ENCODE peak calls at places on chromosomes 2 and 18, in six cellular contexts. S is HepG2, W is WTC11, V is H1, G is K562, U is GM12878. H is an unnamed sample.
A peak's percentile ranks its signal among the peaks of the same experiment; 100 is the strongest.

GRCh38 chr2:233351423-233351822 is 2.9 kb upstream of the DGKD start:
- DNase-seq in S (no peak), W (no peak), V (no peak), G (no peak), U (no peak), H (peak; percentile 18)

GRCh38 chr2:174859563-174860169 is 95.4 kb upstream of the CHRNA1 start:
- DNase-seq in S (no peak), W (no peak), V (no peak), G (no peak), U (no peak), H (no peak)

GRCh38 chr2:30957591-30957990 is 150.3 kb upstream of the CAPN13 start:
- DNase-seq in S (no peak), W (no peak), V (no peak), G (no peak), U (no peak), H (no peak)

GRCh38 chr18:26574958-26575864 is 26.9 kb upstream of the KCTD1 start:
- DNase-seq in S (peak; percentile 52), W (peak; percentile 71), V (peak; percentile 72), G (peak; percentile 33), U (no peak), H (no peak)

GRCh38 chr2:237556773-237557632 is 9.4 kb upstream of the PRLH start:
- DNase-seq in S (no peak), W (no peak), V (no peak), G (no peak), U (peak; percentile 89), H (no peak)

GRCh38 chr2:144596074-144596871 is 76.4 kb upstream of the ZEB2 start:
- DNase-seq in S (peak; percentile 33), W (no peak), V (no peak), G (peak; percentile 70), U (no peak), H (no peak)

GRCh38 chr2:54522624-54523281 is 66.6 kb downstream of the SPTBN1 start:
- DNase-seq in S (peak; percentile 86), W (peak; percentile 75), V (peak; percentile 68), G (peak; percentile 72), U (peak; percentile 47), H (peak; percentile 60)

GRCh38 chr2:18214936-18215335 is 336.5 kb downstream of the KCNS3 start:
- DNase-seq in S (no peak), W (no peak), V (no peak), G (no peak), U (no peak), H (no peak)

GRCh38 chr2:47904903-47905453 is 1.3 kb downstream of the FBXO11 start:
- DNase-seq in S (peak; percentile 19), W (peak; percentile 35), V (peak; percentile 59), G (peak; percentile 22), U (no peak), H (no peak)

GRCh38 chr2:119449526-119449925 is 17.9 kb downstream of the TMEM37 start:
- DNase-seq in S (no peak), W (no peak), V (no peak), G (no peak), U (no peak), H (no peak)

GRCh38 chr18:30987479-30988241 is 54.9 kb downstream of the DSC3 start:
- DNase-seq in S (no peak), W (no peak), V (no peak), G (peak; percentile 41), U (no peak), H (peak; percentile 83)

DNA sequence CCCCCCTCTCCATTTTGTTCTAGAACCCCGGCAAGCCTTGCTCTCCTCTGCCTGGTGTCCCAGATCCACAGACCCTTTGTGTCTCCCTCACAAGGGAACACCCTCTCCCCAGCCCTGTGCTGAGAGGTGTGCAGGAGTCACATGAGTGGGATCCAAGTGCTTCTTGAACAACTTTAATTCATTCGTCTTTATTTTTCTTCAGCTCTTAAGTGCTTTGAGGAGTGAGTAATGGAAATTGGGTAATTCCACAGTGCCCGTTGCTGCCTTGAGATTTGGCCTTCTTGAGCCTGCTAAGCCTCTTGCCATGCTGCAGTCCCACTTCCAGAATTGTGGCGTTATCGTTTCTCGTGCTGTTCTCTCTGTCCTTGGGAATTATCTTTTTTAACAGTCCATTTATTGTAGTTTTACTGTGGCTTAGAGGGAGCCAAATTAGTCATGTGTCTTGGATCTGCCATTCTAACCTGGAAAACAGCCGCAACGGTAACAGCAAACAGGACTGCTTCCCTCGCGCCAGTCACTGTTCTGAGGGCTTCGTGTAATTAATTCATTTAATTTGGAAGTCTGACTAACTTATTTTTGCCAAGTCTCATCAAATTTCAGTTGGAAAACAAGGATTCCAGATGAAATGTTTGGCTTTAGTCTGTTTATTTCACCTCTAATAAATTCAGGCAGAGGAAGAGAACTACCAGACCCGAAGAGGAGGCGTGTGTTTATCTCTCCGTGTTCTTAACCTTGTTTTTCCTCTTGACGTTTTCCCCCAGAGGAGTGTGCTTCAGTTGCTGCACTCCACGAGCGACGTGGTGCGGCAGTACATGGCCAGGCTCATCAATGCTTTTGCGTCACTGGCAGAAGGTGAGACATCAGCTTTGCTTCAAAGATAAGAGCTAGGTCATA is 72.0 kb downstream of the ARMC9 start:
- DNase-seq in S (no peak), W (no peak), V (no peak), G (no peak), U (no peak), H (no peak)
- TF ChIP-seq ATF3 in S (no peak), W (no peak), V (no peak), G (no peak), U (no peak), H (no peak)

GRCh38 chr2:230179907-230180306 is 39.9 kb downstream of the SP110 start:
- DNase-seq in S (no peak), W (no peak), V (no peak), G (no peak), U (no peak), H (no peak)

GRCh38 chr2:230179086-230179485 is 40.7 kb downstream of the SP110 start:
- DNase-seq in S (no peak), W (no peak), V (no peak), G (no peak), U (no peak), H (no peak)

GRCh38 chr2:230181245-230181644 is 38.5 kb downstream of the SP110 start:
- DNase-seq in S (no peak), W (no peak), V (no peak), G (no peak), U (no peak), H (no peak)

GRCh38 chr2:230184727-230185578 is 34.8 kb downstream of the SP110 start:
- DNase-seq in S (no peak), W (no peak), V (no peak), G (no peak), U (no peak), H (no peak)
- TF ChIP-seq ATF3 in S (no peak), W (no peak), V (no peak), G (no peak), U (no peak), H (no peak)

GRCh38 chr2:172248381-172249173 is 145.9 kb upstream of the DLX2 start:
- DNase-seq in S (no peak), W (no peak), V (no peak), G (no peak), U (no peak), H (no peak)

GRCh38 chr2:172244419-172245130 is 141.9 kb upstream of the DLX2 start:
- DNase-seq in S (no peak), W (no peak), V (no peak), G (no peak), U (no peak), H (no peak)

GRCh38 chr2:172249336-172249735 is 146.6 kb upstream of the DLX2 start:
- DNase-seq in S (no peak), W (no peak), V (no peak), G (no peak), U (no peak), H (no peak)

GRCh38 chr2:172247203-172247602 is 144.5 kb upstream of the DLX2 start:
- DNase-seq in S (peak; percentile 29), W (no peak), V (no peak), G (no peak), U (no peak), H (no peak)

DNA sequence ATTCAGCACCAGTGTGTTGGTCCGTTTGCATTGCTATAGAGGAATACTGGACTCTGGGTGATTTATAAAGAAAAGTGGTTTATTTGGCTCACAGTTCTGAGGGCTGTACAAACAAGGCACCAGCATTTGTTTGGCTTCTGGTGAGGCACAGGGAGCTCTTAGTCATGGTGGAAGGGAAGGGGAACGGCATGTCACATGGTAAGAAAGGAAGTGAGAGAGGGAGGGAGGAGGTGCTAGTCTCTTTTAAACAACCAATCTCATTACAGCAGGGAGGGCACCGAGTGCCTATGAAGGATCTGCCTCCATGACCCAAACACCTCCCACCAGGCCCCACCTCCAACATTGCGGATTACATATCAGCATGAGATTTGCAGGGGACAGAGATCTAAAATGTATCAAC is 143.9 kb upstream of the DLX2 start:
- DNase-seq in S (peak; percentile 49), W (no peak), V (no peak), G (no peak), U (no peak), H (peak; percentile 63)
- TF ChIP-seq ATF3 in S (no peak), W (no peak), V (no peak), G (no peak), U (no peak), H (no peak)

DNA sequence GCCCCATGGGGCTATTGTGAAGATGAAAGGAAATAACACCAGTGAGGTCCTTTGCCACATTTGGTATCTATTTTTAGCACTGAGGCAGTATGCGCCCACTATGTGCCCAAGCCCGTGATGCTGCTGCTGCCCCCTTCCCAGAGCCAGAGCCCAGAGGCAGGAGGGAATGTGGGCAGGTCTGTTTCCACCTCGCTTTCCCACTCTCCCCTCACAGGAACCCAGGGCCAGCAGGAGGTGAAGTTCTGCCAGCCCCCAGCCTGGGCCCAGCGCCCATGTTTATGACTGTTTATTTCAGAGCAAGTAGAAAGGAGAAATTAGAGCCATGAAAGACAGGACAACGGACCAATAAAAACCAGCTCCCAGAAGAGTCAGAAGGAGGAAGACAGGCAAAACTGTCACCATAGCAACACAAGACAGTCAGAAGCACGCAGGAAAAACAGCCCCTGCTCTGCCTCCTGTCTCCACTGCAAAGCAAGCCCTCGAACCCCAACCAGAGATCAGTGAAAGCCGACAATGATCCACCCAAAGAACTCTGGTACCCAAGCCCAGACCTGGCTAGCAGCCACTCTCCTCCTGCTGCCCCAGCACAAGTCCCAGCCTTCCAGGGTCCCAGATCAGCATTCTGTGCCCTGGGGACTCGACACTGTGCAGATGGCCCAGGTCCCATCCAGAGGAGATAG is 1.4 kb downstream of the CYRIA start:
- DNase-seq in S (no peak), W (no peak), V (no peak), G (no peak), U (no peak), H (no peak)
- TF ChIP-seq ATF3 in S (no peak), W (no peak), V (no peak), G (no peak), U (no peak), H (no peak)

DNA sequence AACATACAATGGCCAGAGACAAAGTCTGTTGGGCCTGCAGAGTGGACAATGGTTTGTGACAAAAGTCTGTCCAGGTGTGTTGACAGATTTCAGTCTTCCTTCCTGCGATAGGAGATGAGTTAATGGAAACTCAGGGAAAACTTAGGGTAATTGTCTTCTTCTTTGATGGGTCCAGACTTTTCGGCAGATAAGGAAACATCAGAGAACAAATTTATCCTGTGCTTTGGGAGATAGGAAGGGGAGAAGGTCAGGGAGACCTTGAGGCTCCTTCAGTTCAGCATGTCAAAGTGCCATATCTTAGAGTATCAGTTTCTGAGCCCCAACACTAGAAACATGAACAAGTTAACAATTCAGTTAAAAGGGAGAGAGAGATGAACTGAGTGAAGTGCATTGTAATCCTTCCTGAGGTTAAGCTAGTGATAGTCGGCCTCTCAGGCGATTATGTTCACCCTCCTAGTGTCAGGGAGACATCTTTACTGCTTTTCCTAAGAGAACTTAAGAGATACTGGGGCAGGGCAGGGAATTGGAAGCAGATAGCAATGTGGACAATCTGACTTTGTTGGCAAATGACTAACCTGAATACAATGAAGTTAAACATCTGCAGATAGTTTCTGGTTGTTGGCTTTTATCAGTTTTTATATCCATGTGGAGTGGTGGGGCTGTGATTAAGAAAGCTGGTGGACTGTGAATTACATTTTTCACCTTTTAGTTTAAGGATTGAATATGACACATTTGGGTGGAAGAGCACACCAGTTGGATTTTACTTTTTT is 248.8 kb upstream of the FN1 start:
- DNase-seq in S (peak; percentile 43), W (no peak), V (no peak), G (no peak), U (no peak), H (no peak)
- TF ChIP-seq ATF3 in S (no peak), W (no peak), V (no peak), G (no peak), U (no peak), H (no peak)